ENCODE peak calls at places on chromosomes 3 and 15, in five cellular contexts. L is Peyer's patch; B is T47D; C is activated CD8-positive, alpha-beta T cell treated with anti-CD3 and anti-CD28 coated beads for 36 hours; Y is T-cell. F is an unnamed sample.

GRCh38 chr3:101842245-101842934 is 6.9 kb upstream of the NFKBIZ start:
- DNase-seq in L (no peak), B (peak), C (no peak), Y (no peak), F (no peak)

GRCh38 chr3:72977060-72977459 is 19.6 kb upstream of the PPP4R2 start:
- DNase-seq in L (no peak), B (no peak), C (no peak), Y (no peak), F (no peak)

GRCh38 chr3:30659270-30660127 is 53.1 kb downstream of the TGFBR2 start:
- DNase-seq in L (no peak), B (no peak), C (no peak), Y (no peak), F (peak)

GRCh38 chr3:120908803-120909601 is 997 bp downstream of the STXBP5L start:
- DNase-seq in L (no peak), B (no peak), C (no peak), Y (no peak), F (no peak)

GRCh38 chr3:30688776-30689175 is 82.4 kb downstream of the TGFBR2 start:
- DNase-seq in L (no peak), B (no peak), C (no peak), Y (no peak), F (peak)

GRCh38 chr3:89113887-89114840 is 6.7 kb downstream of the EPHA3 start:
- DNase-seq in L (peak), B (peak), C (peak), Y (peak), F (peak)

GRCh38 chr15:52858388-52859176 is 68.4 kb upstream of the ONECUT1 start:
- DNase-seq in L (no peak), B (no peak), C (no peak), Y (no peak), F (no peak)

GRCh38 chr3:191387441-191388077 is 57.2 kb upstream of the UTS2B start:
- DNase-seq in L (no peak), B (no peak), C (no peak), Y (no peak), F (no peak)

GRCh38 chr15:42239528-42240245 is 31.6 kb upstream of the VPS39 start:
- DNase-seq in L (no peak), B (no peak), C (no peak), Y (no peak), F (peak)

GRCh38 chr3:32146669-32147315 is 40.4 kb downstream of the GPD1L start:
- DNase-seq in L (no peak), B (peak), C (no peak), Y (no peak), F (no peak)

GRCh38 chr15:39663684-39664083 is 82.8 kb downstream of the THBS1 start:
- DNase-seq in L (no peak), B (no peak), C (no peak), Y (no peak), F (no peak)

GRCh38 chr3:102180291-102180931 is 254.4 kb upstream of the ZPLD1 start:
- DNase-seq in L (no peak), B (peak), C (no peak), Y (no peak), F (peak)

GRCh38 chr3:47420511-47421484 is 40.0 kb downstream of the PTPN23 start:
- DNase-seq in L (peak), B (peak), C (peak), Y (peak), F (peak)

GRCh38 chr3:175270199-175270837 is 411.2 kb downstream of the NAALADL2 start:
- DNase-seq in L (no peak), B (peak), C (no peak), Y (no peak), F (no peak)

GRCh38 chr15:65245096-65245849 is 34.0 kb upstream of the CILP start:
- DNase-seq in L (peak), B (no peak), C (no peak), Y (no peak), F (peak)

GRCh38 chr3:48504051-48504946 is at the start of gene SHISA5:
- DNase-seq in L (peak), B (peak), C (peak), Y (peak), F (peak)